ENCODE peak calls at places on chromosomes 16 and 17, in six cellular contexts. C is dorsolateral prefrontal cortex, M is Peyer's patch, B is hepatocyte, D is tibial artery, Z is psoas muscle. A is an unnamed sample. For H3K27me3, the result is how much of the 10 kb centered on the place peaks cover.

GRCh38 chr16:53781023-53781605 is 77.2 kb downstream of the FTO start:
- DNase-seq in C (no peak), M (no peak), B (no peak), D (no peak), Z (no peak), A (no peak)

GRCh38 chr17:58560511-58560910 is 46.1 kb upstream of the MTMR4 start:
- DNase-seq in C (no peak), M (no peak), B (no peak), D (no peak), Z (no peak), A (no peak)

GRCh38 chr17:1491406-1492248 is 859 bp downstream of the MYO1C start:
- DNase-seq in C (no peak), M (peak), B (peak), D (peak), Z (peak), A (no peak)

GRCh38 chr17:56230660-56231059 is 77.4 kb downstream of the ANKFN1 start:
- DNase-seq in C (no peak), M (no peak), B (peak), D (no peak), Z (no peak), A (no peak)

GRCh38 chr17:43015579-43015978 is 6.6 kb downstream of the VAT1 start:
- DNase-seq in C (no peak), M (no peak), B (no peak), D (peak), Z (peak), A (no peak)

GRCh38 chr17:76124582-76125390 is 16.3 kb downstream of the FOXJ1 start:
- DNase-seq in C (no peak), M (no peak), B (peak), D (no peak), Z (no peak), A (no peak)

GRCh38 chr17:27236710-27237315 is 57.1 kb upstream of the WSB1 start:
- DNase-seq in C (peak), M (peak), B (peak), D (peak), Z (peak), A (peak)

GRCh38 chr16:3087836-3088235 is 11.3 kb downstream of the ZSCAN10 start:
- DNase-seq in C (no peak), M (no peak), B (no peak), D (no peak), Z (peak), A (no peak)

GRCh38 chr17:79752175-79752574 is 21.4 kb downstream of the ENPP7 start:
- DNase-seq in C (no peak), M (no peak), B (no peak), D (no peak), Z (no peak), A (no peak)

GRCh38 chr17:37110012-37110701 is 161.4 kb downstream of the AATF start:
- DNase-seq in C (no peak), M (no peak), B (no peak), D (no peak), Z (no peak), A (no peak)

GRCh38 chr17:17985555-17985954 is 12.9 kb downstream of the DRC3 start:
- DNase-seq in C (no peak), M (no peak), B (no peak), D (no peak), Z (no peak), A (no peak)

GRCh38 chr17:61279476-61280145 is 120.0 kb upstream of the TBX2 start:
- DNase-seq in C (no peak), M (no peak), B (no peak), D (no peak), Z (no peak), A (no peak)

GRCh38 chr16:85878875-85879274 is 20.1 kb upstream of the IRF8 start:
- DNase-seq in C (no peak), M (no peak), B (no peak), D (no peak), Z (no peak), A (peak)

GRCh38 chr17:51745993-51746392 is 412.5 kb downstream of the CA10 start:
- DNase-seq in C (no peak), M (no peak), B (no peak), D (no peak), Z (no peak), A (no peak)

GRCh38 chr17:4573682-4574081 is 10.6 kb upstream of the SMTNL2 start:
- DNase-seq in C (no peak), M (no peak), B (no peak), D (no peak), Z (peak), A (no peak)

GRCh38 chr17:4474093-4474492 is 24.6 kb upstream of the SPNS2 start:
- DNase-seq in C (no peak), M (no peak), B (no peak), D (no peak), Z (peak), A (no peak)

GRCh38 chr17:16989953-16990860 is 18.3 kb upstream of the TNFRSF13B start:
- DNase-seq in C (no peak), M (no peak), B (no peak), D (no peak), Z (no peak), A (no peak)

GRCh38 chr16:53511084-53511402 is 8.0 kb upstream of the AKTIP start:
- DNase-seq in C (no peak), M (no peak), B (no peak), D (no peak), Z (no peak), A (no peak)

GRCh38 chr17:61799812-61800484 is 63.4 kb downstream of the BRIP1 start:
- DNase-seq in C (no peak), M (no peak), B (no peak), D (no peak), Z (no peak), A (no peak)

GRCh38 chr16:17358846-17359245 is 111.9 kb downstream of the XYLT1 start:
- DNase-seq in C (no peak), M (no peak), B (no peak), D (no peak), Z (no peak), A (no peak)

GRCh38 chr17:74924250-74924948 is at the start of gene OTOP2:
- DNase-seq in C (no peak), M (no peak), B (peak), D (peak), Z (no peak), A (no peak)
- H3K27me3 ChIP-seq in C (under half), M (under half), B (half or more), D (under half), Z (under half), A (half or more)

GRCh38 chr16:80500116-80500859 is 40.5 kb upstream of the DYNLRB2 start:
- DNase-seq in C (no peak), M (no peak), B (no peak), D (no peak), Z (no peak), A (no peak)
- TF ChIP-seq CTCF in C (no peak), M (no peak), B (no peak), D (no peak), Z (no peak), A (no peak)

GRCh38 chr16:65227041-65227835 is 105.4 kb upstream of the CDH11 start:
- DNase-seq in C (no peak), M (no peak), B (no peak), D (no peak), Z (no peak), A (no peak)
- H3K27me3 ChIP-seq in C (under half), M (under half), B (under half), D (under half), Z (under half), A (under half)

GRCh38 chr16:88539652-88540345 is 30.4 kb upstream of the ZC3H18 start:
- DNase-seq in C (no peak), M (no peak), B (no peak), D (no peak), Z (peak), A (no peak)
- TF ChIP-seq CTCF in C (no peak), M (no peak), B (no peak), D (no peak), Z (no peak), A (no peak)

GRCh38 chr16:73040735-73041402 is 7.1 kb downstream of the ZFHX3 start:
- DNase-seq in C (no peak), M (no peak), B (no peak), D (peak), Z (no peak), A (no peak)

GRCh38 chr16:73041644-73042043 is 6.3 kb downstream of the ZFHX3 start:
- DNase-seq in C (no peak), M (no peak), B (no peak), D (no peak), Z (no peak), A (no peak)

GRCh38 chr16:73037845-73038570 is 9.9 kb downstream of the ZFHX3 start:
- DNase-seq in C (no peak), M (no peak), B (no peak), D (peak), Z (no peak), A (no peak)

GRCh38 chr16:73042807-73043206 is 5.1 kb downstream of the ZFHX3 start:
- DNase-seq in C (no peak), M (no peak), B (no peak), D (no peak), Z (no peak), A (no peak)

GRCh38 chr16:73040136-73040535 is 7.8 kb downstream of the ZFHX3 start:
- DNase-seq in C (no peak), M (no peak), B (no peak), D (peak), Z (no peak), A (no peak)
- H3K27me3 ChIP-seq in C (under half), M (under half), B (under half), D (under half), Z (under half), A (under half)

GRCh38 chr16:46648656-46649055 is 27.5 kb upstream of the SHCBP1 start:
- DNase-seq in C (no peak), M (no peak), B (no peak), D (no peak), Z (no peak), A (no peak)
- TF ChIP-seq CTCF in C (no peak), M (no peak), B (no peak), D (no peak), Z (no peak), A (peak)

GRCh38 chr17:48746916-48747444 is 18.4 kb upstream of the HOXB13 start:
- DNase-seq in C (no peak), M (no peak), B (no peak), D (no peak), Z (no peak), A (no peak)
- H3K27me3 ChIP-seq in C (under half), M (half or more), B (half or more), D (under half), Z (under half), A (half or more)

GRCh38 chr17:70677783-70678647 is 508.7 kb downstream of the KCNJ2 start:
- DNase-seq in C (no peak), M (no peak), B (no peak), D (no peak), Z (no peak), A (no peak)
- TF ChIP-seq CTCF in C (no peak), M (no peak), B (no peak), D (no peak), Z (no peak), A (no peak)

GRCh38 chr17:78678220-78678554 is 101.0 kb upstream of the DNAH17 start:
- DNase-seq in C (no peak), M (no peak), B (no peak), D (no peak), Z (peak), A (no peak)
- H3K27me3 ChIP-seq in C (under half), M (under half), B (under half), D (under half), Z (under half), A (under half)

A was measured in brain microvascular endothelial cell.